ENCODE peak calls at places on chromosomes 4 and X, in four cellular contexts. Q is fibroblast of lung, B is MM.1S, N is heart left ventricle. X is an unnamed sample. For H3K4me1, the result is how much of the 10 kb centered on the place peaks cover.

GRCh38 chrX:154733072-154733425 is 17.8 kb downstream of the GAB3 start:
- DNase-seq in Q (peak), B (no peak), N (no peak), X (no peak)

GRCh38 chrX:129965166-129965565 is 17.3 kb upstream of the BCORL1 start:
- DNase-seq in Q (no peak), B (no peak), N (no peak), X (no peak)

GRCh38 chrX:137234651-137235402 is 201.0 kb upstream of the GPR101 start:
- DNase-seq in Q (no peak), B (no peak), N (no peak), X (no peak)

GRCh38 chr4:176236909-176237308 is 32.1 kb downstream of the ASB5 start:
- DNase-seq in Q (peak), B (peak), N (no peak), X (no peak)

GRCh38 chr4:184471872-184472539 is 2.3 kb downstream of the IRF2 start:
- DNase-seq in Q (peak), B (peak), N (no peak), X (peak)

GRCh38 chrX:123167621-123168020 is 16.5 kb upstream of the GRIA3 start:
- DNase-seq in Q (no peak), B (no peak), N (no peak), X (no peak)

GRCh38 chr4:137541181-137541580 is 8.9 kb upstream of the PCDH18 start:
- DNase-seq in Q (no peak), B (no peak), N (no peak), X (no peak)

GRCh38 chr4:112552668-112553067 is 36.7 kb upstream of the NEUROG2 start:
- DNase-seq in Q (peak), B (no peak), N (no peak), X (no peak)

GRCh38 chr4:141768954-141769353 is 132.6 kb downstream of the IL15 start:
- DNase-seq in Q (peak), B (no peak), N (no peak), X (no peak)

GRCh38 chr4:61003301-61003700 is 196.8 kb upstream of the ADGRL3 start:
- DNase-seq in Q (no peak), B (no peak), N (no peak), X (no peak)

GRCh38 chr4:79788884-79789283 is 284.1 kb downstream of the ANTXR2 start:
- DNase-seq in Q (no peak), B (no peak), N (no peak), X (no peak)

GRCh38 chrX:69277961-69278795 is 112.9 kb upstream of the PJA1 start:
- DNase-seq in Q (no peak), B (no peak), N (no peak), X (peak)

GRCh38 chrX:68725966-68726365 is 78.5 kb downstream of the STARD8 start:
- DNase-seq in Q (no peak), B (no peak), N (no peak), X (no peak)

GRCh38 chr4:78155616-78156105 is 98.5 kb downstream of the FRAS1 start:
- DNase-seq in Q (peak), B (no peak), N (no peak), X (no peak)

GRCh38 chr4:144611850-144612249 is 34.1 kb upstream of the HHIP start:
- DNase-seq in Q (peak), B (peak), N (no peak), X (peak)

GRCh38 chr4:109945056-109945455 is 32.4 kb downstream of the EGF start:
- DNase-seq in Q (no peak), B (no peak), N (no peak), X (no peak)

GRCh38 chrX:2589186-2590020 is 88.6 kb upstream of the DHRSX start:
- DNase-seq in Q (no peak), B (no peak), N (no peak), X (no peak)

GRCh38 chr4:48033825-48034413 is 17.3 kb downstream of the NIPAL1 start:
- DNase-seq in Q (no peak), B (peak), N (no peak), X (peak)

GRCh38 chr4:143292858-143293257 is 43.8 kb upstream of the GAB1 start:
- DNase-seq in Q (no peak), B (no peak), N (no peak), X (no peak)

GRCh38 chr4:40990202-40990898 is 224.0 kb downstream of the APBB2 start:
- DNase-seq in Q (peak), B (no peak), N (no peak), X (no peak)

GRCh38 chr4:8383451-8384160 is 56.9 kb downstream of the ACOX3 start:
- DNase-seq in Q (peak), B (no peak), N (peak), X (no peak)

GRCh38 chrX:38175140-38175539 is 45.5 kb downstream of the SRPX start:
- DNase-seq in Q (no peak), B (peak), N (no peak), X (peak)

DNA sequence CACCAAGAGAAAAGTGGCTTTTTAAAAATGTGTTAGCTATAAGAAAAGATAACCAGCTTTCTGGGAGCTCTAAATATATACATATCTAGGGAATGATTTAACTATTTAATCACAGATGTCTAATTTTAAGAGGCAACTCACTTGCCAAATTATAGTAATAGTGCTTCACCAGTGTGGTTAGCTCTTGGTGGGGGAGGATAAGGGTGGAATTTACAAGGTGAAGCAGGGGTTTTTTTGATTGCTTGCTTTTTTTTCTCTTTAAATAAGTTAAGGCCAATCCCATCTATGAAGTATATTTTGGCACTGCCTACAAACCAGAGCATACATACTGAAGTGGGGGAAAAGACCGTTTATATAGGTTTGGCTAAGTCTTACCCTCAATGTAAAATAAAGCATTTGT is 547.8 kb upstream of the DIPK2B start:
- DNase-seq in Q (no peak), B (no peak), N (no peak), X (no peak)
- H3K4me1 ChIP-seq in Q (under half), B (under half), N (under half), X (under half)

DNA sequence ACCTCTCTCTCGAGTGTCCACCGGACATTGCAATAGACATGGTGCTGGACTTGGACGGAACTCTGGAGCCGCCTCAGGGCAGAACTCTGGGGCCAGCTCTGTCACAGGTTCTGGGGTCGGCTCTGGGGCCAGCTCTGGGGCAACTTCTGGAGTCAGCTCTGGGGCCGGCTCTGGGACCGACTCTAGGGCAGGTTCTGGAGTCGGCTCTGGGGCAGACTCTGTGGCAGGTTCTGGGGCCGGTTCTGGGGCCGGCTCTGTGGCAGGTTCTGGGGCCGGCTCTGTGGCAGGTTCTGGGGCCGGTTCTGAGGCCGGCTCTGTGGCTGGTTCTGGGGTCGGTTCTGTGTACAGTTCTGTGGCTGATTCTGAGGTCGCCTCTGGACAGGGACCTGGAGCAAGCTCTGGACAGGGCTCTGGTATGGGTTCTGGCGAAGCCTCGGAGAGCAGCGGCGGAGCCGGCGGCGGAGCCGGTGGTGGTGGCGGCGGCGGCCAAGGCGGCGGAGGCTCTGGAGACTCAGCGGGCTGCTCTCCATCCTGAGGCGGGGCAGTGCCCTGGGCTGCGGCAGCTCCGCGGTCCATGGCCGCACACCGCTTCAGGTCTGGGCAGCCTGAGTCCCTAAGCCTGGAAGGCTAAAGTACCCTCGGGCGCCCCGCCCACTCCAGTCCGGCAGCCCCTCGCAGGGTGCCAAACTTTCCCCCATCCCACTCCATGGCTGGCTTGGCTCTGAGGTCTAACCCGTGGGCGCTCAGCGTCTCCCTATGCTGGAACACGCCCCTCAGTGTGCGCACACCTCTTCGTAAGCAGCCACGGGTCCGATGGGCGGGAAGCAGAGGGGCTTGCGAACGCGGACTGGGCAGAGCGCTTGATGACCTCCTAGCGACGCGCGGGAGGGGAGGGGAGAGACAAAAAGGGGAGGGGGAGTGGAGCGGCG is at the start of gene DGKK:
- DNase-seq in Q (no peak), B (no peak), N (no peak), X (peak)
- H3K4me3 ChIP-seq in Q (no peak), B (no peak), N (no peak), X (no peak)

GRCh38 chrX:10531927-10532326 is 88.5 kb downstream of the MID1 start:
- DNase-seq in Q (no peak), B (no peak), N (no peak), X (no peak)
- H3K4me1 ChIP-seq in Q (under half), B (under half), N (under half), X (under half)

GRCh38 chr4:15649914-15650545 is 5.1 kb downstream of the FBXL5 start:
- DNase-seq in Q (peak), B (peak), N (no peak), X (peak)

GRCh38 chr4:15653864-15654391 is 1.2 kb downstream of the FBXL5 start:
- DNase-seq in Q (peak), B (peak), N (no peak), X (no peak)

GRCh38 chr4:15653430-15653829 is 1.7 kb downstream of the FBXL5 start:
- DNase-seq in Q (no peak), B (peak), N (no peak), X (no peak)

GRCh38 chr4:15652191-15652590 is 3.0 kb downstream of the FBXL5 start:
- DNase-seq in Q (no peak), B (no peak), N (no peak), X (no peak)

GRCh38 chr4:15651682-15652081 is 3.5 kb downstream of the FBXL5 start:
- DNase-seq in Q (peak), B (no peak), N (no peak), X (no peak)
- H3K4me3 ChIP-seq in Q (peak), B (peak), N (peak), X (peak)

GRCh38 chrX:12997898-12998687 is 23.2 kb downstream of the TMSB4X start:
- DNase-seq in Q (no peak), B (no peak), N (no peak), X (no peak)
- H3K4me1 ChIP-seq in Q (under half), B (under half), N (under half), X (under half)

DNA sequence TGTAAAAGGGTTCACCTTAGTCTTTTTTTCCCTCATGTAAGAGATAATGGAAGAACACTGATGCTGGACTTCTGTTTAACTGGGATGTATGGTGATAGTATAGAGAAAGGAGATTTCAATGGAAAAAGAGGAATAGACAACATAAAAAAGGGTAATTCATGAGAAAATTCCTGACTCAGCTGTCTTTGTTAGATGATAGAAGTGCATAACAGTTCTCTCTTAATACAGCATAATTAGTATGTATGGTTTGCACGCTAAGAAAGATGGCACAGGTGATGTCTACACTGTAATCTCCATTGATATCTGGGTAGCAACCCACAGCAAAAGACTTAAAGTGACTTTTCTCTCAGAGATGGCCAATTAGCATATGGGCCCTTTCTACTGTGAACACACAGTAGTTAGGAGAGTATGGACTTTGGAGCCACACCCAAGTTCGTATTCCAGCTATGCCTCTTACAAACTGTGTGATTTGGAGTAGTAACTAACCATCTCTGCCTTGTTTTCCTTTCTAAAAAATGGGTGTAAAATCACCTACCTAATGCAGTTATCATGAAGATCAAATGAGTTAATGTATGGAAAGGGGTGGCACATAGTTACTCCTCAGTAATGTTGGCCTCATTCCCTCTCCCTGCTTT is 149.3 kb downstream of the PDE5A start:
- DNase-seq in Q (no peak), B (no peak), N (no peak), X (no peak)
- H3K4me3 ChIP-seq in Q (no peak), B (no peak), N (no peak), X (no peak)

GRCh38 chr4:94517492-94517891 is 65.8 kb downstream of the PDLIM5 start:
- DNase-seq in Q (no peak), B (no peak), N (no peak), X (no peak)
- H3K4me1 ChIP-seq in Q (under half), B (under half), N (half or more), X (under half)

GRCh38 chr4:151719935-151720334 is 40.9 kb downstream of the GATB start:
- DNase-seq in Q (no peak), B (no peak), N (peak), X (no peak)

GRCh38 chr4:151717271-151717670 is 43.5 kb downstream of the GATB start:
- DNase-seq in Q (no peak), B (no peak), N (no peak), X (no peak)

GRCh38 chr4:151721466-151721865 is 39.3 kb downstream of the GATB start:
- DNase-seq in Q (no peak), B (no peak), N (no peak), X (no peak)

GRCh38 chr4:151717909-151718613 is 42.7 kb downstream of the GATB start:
- DNase-seq in Q (no peak), B (no peak), N (peak), X (no peak)

GRCh38 chr4:151719045-151719743 is 41.6 kb downstream of the GATB start:
- DNase-seq in Q (no peak), B (no peak), N (peak), X (no peak)
- H3K4me3 ChIP-seq in Q (no peak), B (no peak), N (no peak), X (no peak)

GRCh38 chrX:132694331-132694823 is 205.5 kb upstream of the MBNL3 start:
- DNase-seq in Q (no peak), B (no peak), N (no peak), X (peak)

GRCh38 chrX:132692526-132692925 is 203.7 kb upstream of the MBNL3 start:
- DNase-seq in Q (no peak), B (no peak), N (no peak), X (no peak)

GRCh38 chrX:132689741-132690140 is 200.9 kb upstream of the MBNL3 start:
- DNase-seq in Q (no peak), B (no peak), N (no peak), X (no peak)

GRCh38 chrX:132692066-132692465 is 203.2 kb upstream of the MBNL3 start:
- DNase-seq in Q (no peak), B (no peak), N (peak), X (peak)
- H3K4me1 ChIP-seq in Q (under half), B (under half), N (under half), X (under half)